ENCODE peak calls at places on chromosomes 12 and 14, in six cellular contexts. Y is fibroblast of mammary gland, M is right atrium auricular region, D is BE2C, Z is GM20000, L is AG04450. J is an unnamed sample.

GRCh38 chr14:31944256-31945073 is 132.6 kb upstream of the ARHGAP5 start:
- DNase-seq in Y (no peak), M (no peak), D (peak), Z (no peak), L (no peak), J (no peak)

GRCh38 chr14:102848830-102849521 is 71.7 kb downstream of the TRAF3 start:
- DNase-seq in Y (peak), M (no peak), D (peak), Z (no peak), L (no peak), J (no peak)

GRCh38 chr14:79580414-79580813 is 630.9 kb downstream of the DIO2 start:
- DNase-seq in Y (no peak), M (no peak), D (no peak), Z (no peak), L (no peak), J (no peak)

GRCh38 chr12:53961025-53961761 is 6.5 kb downstream of the HOXC12 start:
- DNase-seq in Y (no peak), M (no peak), D (no peak), Z (no peak), L (no peak), J (no peak)

GRCh38 chr14:89240414-89240813 is 176.6 kb downstream of the FOXN3 start:
- DNase-seq in Y (peak), M (no peak), D (no peak), Z (no peak), L (peak), J (no peak)

GRCh38 chr12:51028126-51028810 is 2.1 kb upstream of the SLC11A2 start:
- DNase-seq in Y (peak), M (no peak), D (peak), Z (peak), L (no peak), J (peak)

GRCh38 chr14:23727566-23728335 is 91.6 kb downstream of the DHRS2 start:
- DNase-seq in Y (peak), M (no peak), D (no peak), Z (peak), L (no peak), J (peak)

GRCh38 chr14:93126124-93126523 is 10.4 kb upstream of the ITPK1 start:
- DNase-seq in Y (no peak), M (no peak), D (no peak), Z (no peak), L (no peak), J (no peak)

GRCh38 chr12:57891639-57892228 is 45.2 kb upstream of the CTDSP2 start:
- DNase-seq in Y (peak), M (no peak), D (no peak), Z (no peak), L (no peak), J (peak)

GRCh38 chr14:45249847-45250575 is 3.0 kb downstream of the MIS18BP1 start:
- DNase-seq in Y (peak), M (no peak), D (no peak), Z (peak), L (peak), J (peak)

GRCh38 chr12:1972260-1972659 is 32.0 kb downstream of the DCP1B start:
- DNase-seq in Y (peak), M (no peak), D (no peak), Z (no peak), L (peak), J (peak)

GRCh38 chr12:20400003-20400402 is 31.7 kb downstream of the PDE3A start:
- DNase-seq in Y (no peak), M (no peak), D (no peak), Z (no peak), L (no peak), J (no peak)

GRCh38 chr12:4293299-4293941 is 19.9 kb downstream of the CCND2 start:
- DNase-seq in Y (peak), M (no peak), D (no peak), Z (no peak), L (no peak), J (no peak)

GRCh38 chr14:33986804-33987203 is 35.9 kb upstream of the EGLN3 start:
- DNase-seq in Y (peak), M (no peak), D (no peak), Z (no peak), L (peak), J (peak)

DNA sequence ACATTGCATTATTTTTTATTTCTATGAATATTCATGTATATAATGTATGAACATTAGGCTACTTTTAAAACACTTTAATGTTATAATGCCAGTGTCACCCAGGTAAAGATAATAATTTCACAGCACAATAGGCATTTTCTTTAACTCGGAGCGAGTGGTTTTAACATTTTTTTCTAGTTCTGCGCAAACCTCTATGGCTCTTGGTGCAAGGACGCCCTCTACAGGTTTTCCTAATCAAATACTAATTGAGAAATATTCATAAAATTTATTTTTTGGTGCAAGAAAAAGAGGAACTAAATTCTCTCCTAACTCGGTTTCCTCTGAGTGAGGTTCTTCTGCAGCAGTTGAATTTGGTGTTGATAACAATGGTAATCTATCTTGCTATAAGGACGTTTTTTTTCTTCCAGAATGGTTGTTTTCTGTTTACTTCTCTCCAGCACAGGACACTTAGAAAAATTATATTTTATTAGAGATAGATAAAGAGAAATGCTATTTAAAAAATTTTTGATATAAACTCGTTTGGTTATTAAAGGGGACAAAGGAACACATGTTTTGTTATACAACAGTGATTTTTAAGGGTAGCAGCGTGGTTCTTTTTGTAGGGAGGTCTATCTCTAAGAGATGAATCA is 2.4 kb upstream of the WIF1 start:
- DNase-seq in Y (peak), M (no peak), D (peak), Z (peak), L (no peak), J (peak)
- TF ChIP-seq CTCF in Y (peak), M (peak), D (peak), Z (peak), L (peak), J (peak)

DNA sequence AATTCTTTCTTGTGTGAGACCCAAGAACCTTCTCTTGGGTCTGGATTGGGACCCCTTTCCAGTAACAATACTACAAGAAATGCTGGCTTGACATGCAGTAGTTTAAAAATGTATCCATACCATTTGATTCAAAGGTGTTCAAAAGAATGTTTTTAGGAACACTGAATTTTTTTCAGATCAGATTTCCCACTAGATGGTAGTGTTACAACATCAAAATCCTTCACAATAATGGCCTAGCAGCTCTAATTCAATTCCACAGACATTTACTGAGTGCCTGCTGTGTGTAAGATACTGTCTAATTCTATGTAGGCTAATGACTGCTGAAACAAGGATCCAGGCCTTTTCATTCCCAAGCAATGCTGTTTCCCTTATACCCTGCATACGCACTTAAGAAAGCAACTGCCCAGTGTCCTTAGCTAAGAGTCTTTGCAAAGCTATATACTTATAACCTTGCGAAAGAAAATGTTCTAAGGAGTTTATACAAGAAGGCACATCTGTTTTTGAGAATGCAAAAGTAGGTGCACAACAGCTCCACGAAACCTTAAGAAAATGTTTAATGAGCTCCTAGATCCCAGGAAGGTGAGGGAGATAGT is 50.7 kb upstream of the PKP2 start:
- DNase-seq in Y (peak), M (no peak), D (no peak), Z (peak), L (no peak), J (peak)
- TF ChIP-seq CTCF in Y (no peak), M (no peak), D (peak), Z (no peak), L (no peak), J (no peak)

DNA sequence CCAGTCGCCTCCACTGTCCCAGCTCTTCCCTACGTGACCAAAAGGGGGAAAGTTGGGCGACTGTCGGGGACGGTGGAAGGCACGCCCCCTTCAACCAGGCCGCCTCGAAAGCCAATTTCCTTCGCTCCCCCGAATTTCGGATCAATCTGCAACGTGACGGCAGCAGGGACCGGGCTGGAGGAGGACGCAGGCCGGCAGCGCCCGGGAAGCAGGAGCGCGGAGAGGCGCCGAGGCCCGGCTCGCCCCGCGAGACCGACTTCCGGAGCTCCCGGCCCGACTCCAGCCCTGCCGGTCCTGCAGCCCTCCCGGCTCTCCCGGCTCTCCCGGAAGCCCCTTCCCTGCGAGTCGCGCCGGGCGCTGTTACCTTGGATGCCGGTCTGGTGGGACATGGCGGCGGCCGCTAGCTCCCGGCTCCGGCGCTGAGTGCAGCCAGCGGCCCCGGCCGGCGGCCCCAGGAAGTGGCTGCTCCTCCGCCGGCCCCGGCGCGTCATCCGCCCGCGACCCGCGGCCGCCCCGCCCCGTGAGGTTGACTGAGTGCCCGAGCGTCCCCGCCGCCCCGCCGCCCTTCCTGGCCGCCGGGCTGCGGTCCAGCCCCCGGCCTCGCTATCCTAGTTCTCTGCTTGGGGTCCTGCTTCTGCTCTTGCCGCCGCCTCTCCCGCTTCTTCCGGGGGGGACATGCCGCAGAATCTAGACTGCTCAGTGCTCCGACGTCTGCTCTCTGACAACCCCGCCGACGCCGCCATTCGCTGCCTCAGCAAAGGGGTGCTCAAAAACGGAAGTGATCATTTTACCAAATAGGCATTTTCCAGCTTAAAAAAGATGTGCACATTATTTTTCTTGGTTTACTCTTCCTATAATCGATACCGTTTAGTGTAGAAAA is at the start of gene TWF1:
- DNase-seq in Y (peak), M (peak), D (peak), Z (peak), L (no peak), J (peak)
- TF ChIP-seq CTCF in Y (peak), M (peak), D (peak), Z (no peak), L (peak), J (peak)

DNA sequence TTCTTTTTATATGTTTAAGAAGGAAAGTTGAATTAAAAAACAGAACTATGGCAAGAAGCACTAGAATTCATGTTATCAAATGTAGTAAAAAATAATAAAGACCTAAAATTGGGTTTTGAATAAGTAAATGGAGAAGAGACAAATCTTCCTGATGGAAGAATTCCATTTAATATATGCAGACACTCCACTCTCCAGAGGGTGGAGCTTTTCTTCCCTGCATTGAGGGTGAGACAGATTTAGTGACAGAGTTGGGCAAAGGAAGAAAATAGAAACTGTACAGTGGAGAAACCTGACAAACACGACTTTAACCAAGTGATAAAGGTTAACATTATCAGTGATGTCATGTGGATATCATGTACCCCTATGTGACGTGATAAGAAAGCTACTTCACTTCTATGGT is 217.6 kb downstream of the PRKD1 start:
- DNase-seq in Y (peak), M (no peak), D (no peak), Z (no peak), L (no peak), J (peak)
- TF ChIP-seq CTCF in Y (peak), M (peak), D (no peak), Z (no peak), L (peak), J (peak)

GRCh38 chr12:52360663-52361271 is 6.5 kb downstream of the KRT85 start:
- DNase-seq in Y (no peak), M (no peak), D (no peak), Z (no peak), L (no peak), J (no peak)

GRCh38 chr12:52363111-52363679 is 4.1 kb downstream of the KRT85 start:
- DNase-seq in Y (no peak), M (no peak), D (no peak), Z (no peak), L (no peak), J (no peak)

GRCh38 chr12:52364061-52364460 is 3.2 kb downstream of the KRT85 start:
- DNase-seq in Y (no peak), M (no peak), D (no peak), Z (no peak), L (no peak), J (no peak)

GRCh38 chr12:52361553-52361952 is 5.7 kb downstream of the KRT85 start:
- DNase-seq in Y (no peak), M (no peak), D (no peak), Z (no peak), L (no peak), J (no peak)

GRCh38 chr12:52362118-52362726 is 5.1 kb downstream of the KRT85 start:
- DNase-seq in Y (no peak), M (no peak), D (no peak), Z (no peak), L (no peak), J (no peak)
- TF ChIP-seq CTCF in Y (peak), M (no peak), D (peak), Z (no peak), L (peak), J (no peak)

GRCh38 chr14:99475660-99476059 is 5.0 kb downstream of the SETD3 start:
- DNase-seq in Y (no peak), M (no peak), D (no peak), Z (no peak), L (no peak), J (peak)
- TF ChIP-seq CTCF in Y (no peak), M (no peak), D (no peak), Z (no peak), L (no peak), J (no peak)

DNA sequence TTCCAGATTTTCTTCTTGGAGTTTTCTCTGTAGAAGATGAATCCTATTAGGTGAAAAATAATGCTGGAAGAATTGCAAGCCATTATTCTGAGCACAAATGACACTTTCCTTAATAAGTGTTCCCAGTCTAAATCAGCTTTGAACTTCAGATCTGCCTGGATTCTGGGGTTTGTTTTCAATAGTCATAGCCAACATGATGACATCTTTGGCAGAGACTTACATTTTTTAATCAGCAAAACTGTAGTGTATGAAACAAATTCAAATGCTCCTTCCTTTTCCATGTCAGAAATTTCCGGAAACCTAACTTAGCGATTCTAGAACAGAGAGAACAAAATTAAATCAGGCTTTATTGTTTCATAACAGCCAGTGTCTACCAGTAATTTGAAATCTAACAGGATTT is 88.5 kb downstream of the TSPAN8 start:
- DNase-seq in Y (peak), M (no peak), D (no peak), Z (no peak), L (no peak), J (peak)
- TF ChIP-seq CTCF in Y (no peak), M (no peak), D (no peak), Z (no peak), L (no peak), J (no peak)

DNA sequence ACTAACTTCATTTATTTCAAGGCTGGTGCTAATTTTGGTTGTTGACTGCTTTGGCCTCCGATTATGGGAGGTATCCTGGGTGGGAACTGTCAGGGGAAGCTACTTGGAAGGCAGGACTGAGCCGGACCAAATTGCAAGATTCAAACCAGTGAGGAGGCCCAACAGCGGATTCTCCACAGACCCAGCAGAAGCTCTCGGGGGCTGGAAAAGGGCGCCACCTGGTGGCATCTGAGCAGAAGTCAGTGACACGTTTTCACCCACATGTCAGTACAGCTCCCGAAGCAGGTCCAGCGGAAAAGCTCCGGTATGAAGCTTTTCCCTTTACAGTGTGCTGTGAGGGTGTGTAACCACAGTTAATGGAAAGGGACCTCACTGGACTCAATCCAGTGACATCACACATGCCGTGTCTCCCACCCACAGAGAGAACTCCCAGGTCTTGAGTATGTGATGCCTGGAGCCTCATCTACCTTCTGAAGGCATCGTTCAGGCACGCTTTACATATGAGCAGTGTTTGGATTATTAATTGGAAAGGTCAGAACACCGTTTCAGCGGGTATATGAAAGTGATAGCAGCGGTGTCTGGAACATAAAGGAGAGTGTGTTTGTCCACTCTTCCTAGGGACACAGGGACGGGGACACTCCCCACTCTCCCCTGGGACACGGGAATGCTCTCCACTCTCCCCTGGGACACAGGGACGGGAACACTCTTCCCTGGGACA is 3.6 kb upstream of the P2RX2 start:
- DNase-seq in Y (peak), M (peak), D (peak), Z (peak), L (peak), J (peak)
- TF ChIP-seq CTCF in Y (peak), M (peak), D (peak), Z (peak), L (peak), J (peak)

DNA sequence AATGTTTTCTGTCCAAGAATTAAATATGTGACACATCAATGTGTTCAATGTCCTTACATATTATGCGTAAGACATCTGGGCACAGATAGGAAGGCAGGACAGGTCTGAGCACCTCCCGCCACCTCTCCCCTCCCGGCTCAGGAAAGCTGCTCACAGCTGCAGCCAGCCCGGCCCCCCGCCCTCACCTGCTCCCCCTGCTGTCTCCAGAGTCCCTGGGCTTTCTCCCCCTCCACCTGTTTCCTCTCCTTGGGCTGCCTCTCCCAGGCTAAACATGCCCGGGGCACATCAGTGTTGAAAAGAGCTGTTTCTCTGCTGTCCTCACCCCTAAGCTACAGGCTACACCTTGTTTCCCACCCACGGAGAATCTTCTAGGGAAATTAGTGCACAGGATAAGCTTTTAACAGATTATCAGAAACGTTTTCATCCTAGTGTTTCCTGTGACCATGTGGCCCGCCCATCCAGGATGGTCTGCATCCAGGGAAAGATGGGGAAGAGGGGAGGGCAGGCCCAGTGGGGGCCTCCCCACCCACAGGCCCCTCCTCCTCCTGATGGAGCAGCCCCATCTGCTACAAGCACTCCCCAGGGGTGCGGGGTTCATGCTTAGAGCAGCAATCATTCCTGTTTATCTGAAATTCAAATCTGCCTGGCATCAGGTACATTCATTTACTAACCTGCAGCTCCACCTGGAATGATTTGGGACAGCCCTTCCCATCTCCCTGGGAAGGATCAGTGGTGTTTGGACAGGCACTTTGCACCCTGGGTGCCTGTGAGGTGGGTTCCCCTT is 273.8 kb upstream of the SFSWAP start:
- DNase-seq in Y (no peak), M (no peak), D (no peak), Z (no peak), L (no peak), J (no peak)
- TF ChIP-seq CTCF in Y (no peak), M (no peak), D (no peak), Z (no peak), L (no peak), J (no peak)

J was measured in fibroblast of the aortic adventitia.